ENCODE peak calls at places on chromosome 20, in five cellular contexts. One of them, this sample, is unnamed.

GRCh38 chr20:2845607-2846006 is 5.1 kb downstream of the VPS16 start:
- DNase-seq in HepG2: no peak
- DNase-seq in K562: no peak
- DNase-seq in GM12878: no peak
- DNase-seq in HCT116: no peak
- DNase-seq in this sample: no peak

GRCh38 chr20:33647603-33648395 is 14.3 kb upstream of the C20orf144 start:
- DNase-seq in HepG2: no peak
- DNase-seq in K562: no peak
- DNase-seq in GM12878: peak; percentile 34
- DNase-seq in HCT116: no peak
- DNase-seq in this sample: no peak

GRCh38 chr20:33944914-33945313 is 48.8 kb upstream of the RALY start:
- DNase-seq in HepG2: peak; percentile 39
- DNase-seq in K562: no peak
- DNase-seq in GM12878: no peak
- DNase-seq in HCT116: no peak
- DNase-seq in this sample: peak; percentile 51

GRCh38 chr20:35902545-35902941 is 51.8 kb downstream of the SCAND1 start:
- DNase-seq in HepG2: no peak
- DNase-seq in K562: peak; percentile 57
- DNase-seq in GM12878: no peak
- DNase-seq in HCT116: no peak
- DNase-seq in this sample: no peak

GRCh38 chr20:15045246-15045645 is 707.8 kb upstream of the FLRT3 start:
- DNase-seq in HepG2: no peak
- DNase-seq in K562: no peak
- DNase-seq in GM12878: no peak
- DNase-seq in HCT116: no peak
- DNase-seq in this sample: no peak

GRCh38 chr20:661474-662288 is 8.7 kb upstream of the SRXN1 start:
- DNase-seq in HepG2: no peak
- DNase-seq in K562: no peak
- DNase-seq in GM12878: no peak
- DNase-seq in HCT116: no peak
- DNase-seq in this sample: peak; percentile 58

GRCh38 chr20:46954490-46955038 is 59.9 kb downstream of the EYA2 start:
- DNase-seq in HepG2: no peak
- DNase-seq in K562: no peak
- DNase-seq in GM12878: no peak
- DNase-seq in HCT116: no peak
- DNase-seq in this sample: no peak

GRCh38 chr20:58011106-58011946 is 217.1 kb downstream of the ANKRD60 start:
- DNase-seq in HepG2: no peak
- DNase-seq in K562: no peak
- DNase-seq in GM12878: no peak
- DNase-seq in HCT116: no peak
- DNase-seq in this sample: no peak

GRCh38 chr20:52130406-52130805 is 61.2 kb downstream of the ZFP64 start:
- DNase-seq in HepG2: no peak
- DNase-seq in K562: no peak
- DNase-seq in GM12878: no peak
- DNase-seq in HCT116: no peak
- DNase-seq in this sample: no peak

DNA sequence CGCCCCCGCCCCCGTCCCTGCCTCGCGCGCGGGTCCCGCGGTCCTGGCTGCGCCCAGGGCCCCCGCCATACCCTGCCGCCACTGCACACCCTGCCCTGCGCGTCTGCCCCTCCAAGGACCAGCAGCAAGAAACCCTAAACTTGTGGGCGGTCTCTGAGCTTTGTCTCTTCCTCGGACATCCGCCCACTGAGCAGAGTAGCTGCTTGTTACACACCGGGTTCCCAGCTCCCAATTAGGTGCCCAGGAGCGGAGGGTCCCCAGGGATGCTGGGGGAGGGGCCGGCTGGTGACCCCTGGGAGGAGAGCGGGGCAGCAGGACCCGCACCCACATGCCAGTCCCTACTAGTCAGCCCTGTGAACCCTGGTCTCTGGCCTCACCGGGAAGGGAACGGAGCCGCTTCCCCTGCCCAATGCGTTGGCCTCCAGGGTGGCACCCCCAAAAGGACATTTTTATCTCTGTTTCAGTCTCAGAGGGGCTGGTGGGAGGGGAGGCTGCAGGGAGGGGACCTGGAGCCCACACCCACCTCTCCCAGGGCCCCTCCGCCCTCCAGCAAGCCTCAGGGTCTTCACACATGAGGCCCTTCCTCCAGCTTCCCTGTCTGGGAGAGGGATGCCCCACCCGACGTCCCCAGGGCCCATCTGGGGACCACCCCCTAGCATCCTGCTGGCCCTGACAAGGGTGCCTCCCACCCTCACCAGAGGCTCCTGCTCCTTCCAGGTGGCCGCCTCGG is 10.5 kb downstream of the STMN3 start:
- DNase-seq in HepG2: no peak
- DNase-seq in K562: no peak
- DNase-seq in GM12878: no peak
- DNase-seq in HCT116: no peak
- DNase-seq in this sample: peak; percentile 69
- TF ChIP-seq EZH2 in HepG2: no peak
- TF ChIP-seq EZH2 in K562: no peak
- TF ChIP-seq EZH2 in GM12878: no peak
- TF ChIP-seq EZH2 in HCT116: no peak
- TF ChIP-seq EZH2 in this sample: no peak

GRCh38 chr20:63643499-63643898 is 9.7 kb downstream of the STMN3 start:
- DNase-seq in HepG2: no peak
- DNase-seq in K562: no peak
- DNase-seq in GM12878: no peak
- DNase-seq in HCT116: no peak
- DNase-seq in this sample: no peak

GRCh38 chr20:63639093-63639860 is 12.4 kb upstream of the GMEB2 start:
- DNase-seq in HepG2: no peak
- DNase-seq in K562: no peak
- DNase-seq in GM12878: no peak
- DNase-seq in HCT116: no peak
- DNase-seq in this sample: no peak

GRCh38 chr20:63640086-63640485 is 13.1 kb downstream of the STMN3 start:
- DNase-seq in HepG2: no peak
- DNase-seq in K562: no peak
- DNase-seq in GM12878: no peak
- DNase-seq in HCT116: no peak
- DNase-seq in this sample: no peak

GRCh38 chr20:63641792-63642517 is 11.3 kb downstream of the STMN3 start:
- DNase-seq in HepG2: peak; percentile 90
- DNase-seq in K562: peak; percentile 97
- DNase-seq in GM12878: peak; percentile 48
- DNase-seq in HCT116: peak; percentile 79
- DNase-seq in this sample: peak; percentile 96

GRCh38 chr20:63641146-63641791 is 12.0 kb downstream of the STMN3 start:
- DNase-seq in HepG2: no peak
- DNase-seq in K562: peak; percentile 27
- DNase-seq in GM12878: no peak
- DNase-seq in HCT116: no peak
- DNase-seq in this sample: peak; percentile 71
- H2AFZ ChIP-seq in HepG2: no peak overlapping the region
- H2AFZ ChIP-seq in K562: no peak overlapping the region
- H2AFZ ChIP-seq in GM12878: no peak overlapping the region
- H2AFZ ChIP-seq in HCT116: no peak overlapping the region
- H2AFZ ChIP-seq in this sample: no peak overlapping the region

GRCh38 chr20:60512436-60512835 is 554.2 kb downstream of the CDH26 start:
- DNase-seq in HepG2: peak; percentile 25
- DNase-seq in K562: no peak
- DNase-seq in GM12878: no peak
- DNase-seq in HCT116: no peak
- DNase-seq in this sample: no peak
- TF ChIP-seq REST in HepG2: no peak
- TF ChIP-seq REST in K562: no peak
- TF ChIP-seq REST in GM12878: no peak
- TF ChIP-seq REST in HCT116: no peak
- TF ChIP-seq REST in this sample: no peak

DNA sequence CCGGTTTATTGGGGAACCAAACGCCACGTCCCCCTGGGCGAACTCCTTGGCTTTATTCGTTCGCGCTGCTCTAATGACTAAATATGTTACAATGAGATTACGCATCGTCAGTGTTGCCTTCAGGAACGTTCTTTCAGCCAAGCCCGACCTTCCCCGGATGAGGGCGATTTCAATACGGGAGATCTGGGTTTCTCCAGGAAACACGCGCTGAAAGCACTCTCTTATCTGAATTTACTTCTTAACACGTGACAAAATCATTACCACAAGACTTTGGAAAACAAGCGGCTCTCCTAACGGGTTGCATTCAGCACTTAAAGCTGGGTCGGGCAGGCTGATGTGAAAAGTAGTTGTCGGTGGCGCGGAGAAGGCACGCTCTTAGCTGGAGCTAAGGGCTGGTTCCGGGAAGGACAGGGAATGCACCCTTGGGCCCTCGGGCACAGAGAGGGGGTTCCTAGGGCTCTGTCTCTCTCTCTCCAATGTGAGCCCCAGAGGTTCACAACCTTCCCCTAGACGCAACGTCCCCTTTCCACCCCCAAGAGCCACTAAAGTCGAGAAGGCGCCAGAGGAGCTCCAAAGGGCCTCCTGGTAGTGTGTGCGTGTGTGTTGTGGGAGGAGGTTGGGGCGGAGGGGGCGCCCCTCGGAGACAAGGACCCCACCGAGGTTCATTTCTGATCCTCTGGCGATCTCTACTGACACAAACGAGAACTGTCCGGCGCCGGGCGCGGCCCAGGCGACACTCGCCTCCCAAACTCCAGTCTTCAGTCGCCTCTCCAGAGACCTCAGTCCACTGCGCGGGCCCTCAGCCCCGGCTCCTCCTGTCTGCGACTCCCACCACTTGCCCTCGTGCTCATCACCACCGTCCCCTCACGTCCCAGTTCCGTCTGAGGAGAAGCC is 7.1 kb upstream of the NKX2-2 start:
- DNase-seq in HepG2: no peak
- DNase-seq in K562: no peak
- DNase-seq in GM12878: no peak
- DNase-seq in HCT116: no peak
- DNase-seq in this sample: peak; percentile 84
- TF ChIP-seq EZH2 in HepG2: peak; percentile 15
- TF ChIP-seq EZH2 in K562: no peak
- TF ChIP-seq EZH2 in GM12878: no peak
- TF ChIP-seq EZH2 in HCT116: no peak
- TF ChIP-seq EZH2 in this sample: peak; percentile 98

DNA sequence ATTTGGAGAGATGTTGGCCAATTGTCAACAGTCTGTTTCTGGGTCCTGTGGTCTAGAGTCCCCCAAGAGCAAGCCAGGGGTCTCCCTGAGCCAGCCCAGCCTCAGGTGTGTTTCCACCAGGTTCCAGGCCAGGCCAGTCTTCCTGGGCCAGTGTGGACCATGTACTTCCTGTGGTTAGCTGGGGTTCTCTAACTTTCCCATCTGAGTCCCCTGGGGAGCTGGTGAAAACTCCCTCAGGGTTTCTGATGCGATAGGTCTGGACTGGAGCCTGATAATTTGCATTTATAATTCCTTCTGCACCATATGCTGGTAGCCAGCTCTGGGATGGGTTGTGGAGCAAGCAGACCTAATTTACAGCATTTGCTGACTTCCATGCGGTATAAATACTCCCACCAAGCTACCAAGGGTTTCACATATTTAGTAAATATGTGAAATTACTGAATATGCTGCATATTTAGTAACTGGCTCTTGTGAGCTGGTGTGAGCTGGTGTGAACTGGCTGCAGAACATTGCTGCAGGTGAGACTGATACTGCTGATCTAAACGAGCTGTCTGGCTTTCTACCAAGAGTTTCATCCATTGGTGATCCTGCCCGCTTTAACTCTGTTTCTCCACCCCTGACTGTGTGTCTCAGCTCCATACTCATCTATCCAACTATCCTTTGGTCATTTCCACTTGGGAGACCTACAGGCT is 62.6 kb downstream of the RIN2 start:
- DNase-seq in HepG2: no peak
- DNase-seq in K562: no peak
- DNase-seq in GM12878: no peak
- DNase-seq in HCT116: no peak
- DNase-seq in this sample: no peak
- H2AFZ ChIP-seq in HepG2: no peak overlapping the region
- H2AFZ ChIP-seq in K562: no peak overlapping the region
- H2AFZ ChIP-seq in GM12878: no peak overlapping the region
- H2AFZ ChIP-seq in HCT116: no peak overlapping the region
- H2AFZ ChIP-seq in this sample: no peak overlapping the region

DNA sequence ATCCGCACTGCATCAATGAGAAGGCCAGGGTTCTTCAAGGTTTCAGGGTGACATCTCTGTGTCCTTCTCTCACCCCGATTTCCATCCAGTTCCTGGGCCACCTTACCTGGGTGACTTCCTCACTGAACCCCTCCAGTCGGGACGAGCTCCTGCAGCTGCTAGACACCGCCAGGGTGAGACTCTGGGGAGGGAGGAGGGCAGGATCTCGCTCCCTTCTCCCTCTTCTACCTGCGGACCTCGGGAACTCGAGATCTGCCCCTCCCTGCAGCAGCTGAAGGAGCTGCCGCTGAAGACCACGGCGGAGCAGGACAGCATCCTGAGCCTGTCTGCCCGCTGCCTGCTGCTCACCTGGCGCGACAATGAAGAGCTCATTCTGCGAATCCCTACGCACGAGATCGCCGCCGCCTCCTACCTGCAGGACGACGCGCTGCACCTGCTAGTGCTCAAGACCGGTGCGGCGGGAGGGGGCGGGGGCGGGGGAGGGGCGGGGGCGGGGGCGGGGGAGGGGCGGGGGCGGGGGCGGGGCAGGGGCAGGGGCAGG is 7.5 kb downstream of the CCM2L start:
- DNase-seq in HepG2: peak; percentile 69
- DNase-seq in K562: peak; percentile 63
- DNase-seq in GM12878: no peak
- DNase-seq in HCT116: peak; percentile 79
- DNase-seq in this sample: peak; percentile 100
- TF ChIP-seq REST in HepG2: no peak
- TF ChIP-seq REST in K562: no peak
- TF ChIP-seq REST in GM12878: no peak
- TF ChIP-seq REST in HCT116: no peak
- TF ChIP-seq REST in this sample: no peak

GRCh38 chr20:61738601-61739069 is 327.0 kb downstream of the TAF4 start:
- DNase-seq in HepG2: no peak
- DNase-seq in K562: no peak
- DNase-seq in GM12878: no peak
- DNase-seq in HCT116: no peak
- DNase-seq in this sample: no peak
- TF ChIP-seq EZH2 in HepG2: no peak
- TF ChIP-seq EZH2 in K562: no peak
- TF ChIP-seq EZH2 in GM12878: no peak
- TF ChIP-seq EZH2 in HCT116: no peak
- TF ChIP-seq EZH2 in this sample: no peak

GRCh38 chr20:19749537-19749936 is 8.5 kb upstream of the RIN2 start:
- DNase-seq in HepG2: no peak
- DNase-seq in K562: no peak
- DNase-seq in GM12878: no peak
- DNase-seq in HCT116: no peak
- DNase-seq in this sample: peak; percentile 81

GRCh38 chr20:19746396-19746795 is 11.7 kb upstream of the RIN2 start:
- DNase-seq in HepG2: no peak
- DNase-seq in K562: no peak
- DNase-seq in GM12878: no peak
- DNase-seq in HCT116: no peak
- DNase-seq in this sample: no peak

GRCh38 chr20:19750207-19750606 is 7.9 kb upstream of the RIN2 start:
- DNase-seq in HepG2: no peak
- DNase-seq in K562: no peak
- DNase-seq in GM12878: no peak
- DNase-seq in HCT116: no peak
- DNase-seq in this sample: no peak

GRCh38 chr20:19748687-19749086 is 9.4 kb upstream of the RIN2 start:
- DNase-seq in HepG2: no peak
- DNase-seq in K562: no peak
- DNase-seq in GM12878: no peak
- DNase-seq in HCT116: no peak
- DNase-seq in this sample: no peak

GRCh38 chr20:19747903-19748302 is 10.2 kb upstream of the RIN2 start:
- DNase-seq in HepG2: no peak
- DNase-seq in K562: no peak
- DNase-seq in GM12878: no peak
- DNase-seq in HCT116: no peak
- DNase-seq in this sample: no peak
- H2AFZ ChIP-seq in HepG2: no peak overlapping the region
- H2AFZ ChIP-seq in K562: no peak overlapping the region
- H2AFZ ChIP-seq in GM12878: no peak overlapping the region
- H2AFZ ChIP-seq in HCT116: no peak overlapping the region
- H2AFZ ChIP-seq in this sample: no peak overlapping the region